ENCODE peak calls at places on chromosome 11, in seven cellular contexts. N is CD4-positive, alpha-beta T cell; J is activated CD8-positive, alpha-beta memory T cell treated with anti-CD3 and anti-CD28 coated beads, Interleukin-2, amount 50 U/mL, for 48 hours; Z is small intestine; H is endodermal cell; F is astrocyte of the spinal cord; Q is fibroblast of lung. B is an unnamed sample.

GRCh38 chr11:123775274-123775673 is 21.0 kb upstream of the OR6X1 start:
- DNase-seq in N (no peak), J (no peak), Z (no peak), H (peak; percentile 81), F (no peak), Q (no peak), B (no peak)

GRCh38 chr11:13054278-13054677 is 45.2 kb downstream of the RASSF10 start:
- DNase-seq in N (no peak), J (no peak), Z (no peak), H (no peak), F (no peak), Q (no peak), B (no peak)

GRCh38 chr11:12657981-12658380 is 16.2 kb upstream of the TEAD1 start:
- DNase-seq in N (no peak), J (no peak), Z (no peak), H (no peak), F (no peak), Q (no peak), B (no peak)

GRCh38 chr11:33040862-33041453 is 1.6 kb downstream of the TCP11L1 start:
- DNase-seq in N (no peak), J (no peak), Z (no peak), H (no peak), F (no peak), Q (no peak), B (no peak)

GRCh38 chr11:60753309-60753708 is 3.4 kb upstream of the MS4A15 start:
- DNase-seq in N (no peak), J (no peak), Z (peak; percentile 37), H (no peak), F (no peak), Q (no peak), B (no peak)

GRCh38 chr11:11568651-11569229 is 53.1 kb downstream of the GALNT18 start:
- DNase-seq in N (no peak), J (no peak), Z (no peak), H (no peak), F (no peak), Q (no peak), B (no peak)

GRCh38 chr11:64743591-64744543 is at the start of gene RASGRP2:
- DNase-seq in N (peak; percentile 83), J (peak; percentile 95), Z (peak; percentile 35), H (peak; percentile 95), F (no peak), Q (no peak), B (no peak)

GRCh38 chr11:65427691-65428577 is 5.3 kb downstream of the NEAT1 start:
- DNase-seq in N (no peak), J (peak; percentile 68), Z (peak; percentile 65), H (peak; percentile 68), F (peak; percentile 67), Q (peak; percentile 78), B (no peak)

GRCh38 chr11:33987975-33988580 is 63.5 kb upstream of the CAPRIN1 start:
- DNase-seq in N (peak; percentile 56), J (peak; percentile 84), Z (peak; percentile 66), H (peak; percentile 87), F (peak; percentile 82), Q (peak; percentile 90), B (peak; percentile 50)

GRCh38 chr11:24820541-24820940 is 323.7 kb downstream of the LUZP2 start:
- DNase-seq in N (no peak), J (no peak), Z (no peak), H (no peak), F (no peak), Q (peak; percentile 58), B (no peak)

GRCh38 chr11:19311306-19312030 is 70.7 kb upstream of the E2F8 start:
- DNase-seq in N (no peak), J (peak; percentile 80), Z (peak; percentile 60), H (peak; percentile 93), F (peak; percentile 47), Q (peak; percentile 63), B (peak; percentile 71)

GRCh38 chr11:15095736-15096228 is 18.9 kb upstream of the INSC start:
- DNase-seq in N (no peak), J (no peak), Z (no peak), H (no peak), F (no peak), Q (no peak), B (no peak)

GRCh38 chr11:122193457-122193856 is 77.4 kb upstream of the BLID start:
- DNase-seq in N (no peak), J (no peak), Z (no peak), H (no peak), F (no peak), Q (no peak), B (no peak)

GRCh38 chr11:120985718-120986569 is 38.0 kb upstream of the TBCEL start:
- DNase-seq in N (peak; percentile 12), J (peak; percentile 59), Z (peak; percentile 62), H (peak; percentile 87), F (peak; percentile 20), Q (peak; percentile 54), B (no peak)

GRCh38 chr11:561148-562003 is 606 bp downstream of the RASSF7 start:
- DNase-seq in N (no peak), J (no peak), Z (peak; percentile 98), H (peak; percentile 75), F (no peak), Q (no peak), B (no peak)

GRCh38 chr11:15667127-15667725 is 552.5 kb downstream of the INSC start:
- DNase-seq in N (no peak), J (no peak), Z (no peak), H (peak; percentile 10), F (no peak), Q (peak; percentile 31), B (no peak)

GRCh38 chr11:12434255-12434654 is 56.9 kb downstream of the PARVA start:
- DNase-seq in N (no peak), J (no peak), Z (no peak), H (no peak), F (no peak), Q (peak; percentile 43), B (no peak)

GRCh38 chr11:22130462-22131053 is 62.3 kb upstream of the ANO5 start:
- DNase-seq in N (no peak), J (no peak), Z (peak; percentile 12), H (no peak), F (no peak), Q (no peak), B (no peak)

GRCh38 chr11:124070906-124071621 is 29.9 kb upstream of the OR10G7 start:
- DNase-seq in N (peak; percentile 52), J (peak; percentile 81), Z (peak; percentile 70), H (peak; percentile 92), F (peak; percentile 86), Q (peak; percentile 87), B (peak; percentile 52)

GRCh38 chr11:128247235-128247594 is 340.1 kb downstream of the ETS1 start:
- DNase-seq in N (no peak), J (no peak), Z (no peak), H (no peak), F (no peak), Q (no peak), B (no peak)

GRCh38 chr11:6229911-6230310 is 4.5 kb downstream of the FHIP1B start:
- DNase-seq in N (no peak), J (no peak), Z (peak; percentile 95), H (no peak), F (no peak), Q (no peak), B (no peak)

GRCh38 chr11:119626197-119626909 is 102.6 kb downstream of the NECTIN1 start:
- DNase-seq in N (no peak), J (no peak), Z (no peak), H (no peak), F (no peak), Q (no peak), B (no peak)

GRCh38 chr11:57792870-57793269 is 31.3 kb downstream of the CTNND1 start:
- DNase-seq in N (no peak), J (no peak), Z (peak; percentile 68), H (no peak), F (no peak), Q (no peak), B (no peak)

GRCh38 chr11:110896358-110896757 is 184.1 kb upstream of the ARHGAP20 start:
- DNase-seq in N (no peak), J (no peak), Z (no peak), H (no peak), F (peak; percentile 84), Q (peak; percentile 86), B (no peak)

GRCh38 chr11:19673924-19674390 is 38.7 kb upstream of the NAV2 start:
- DNase-seq in N (no peak), J (no peak), Z (peak; percentile 28), H (peak; percentile 71), F (peak; percentile 33), Q (peak; percentile 39), B (no peak)

GRCh38 chr11:117478926-117479325 is 151.3 kb downstream of the CEP164 start:
- DNase-seq in N (no peak), J (no peak), Z (no peak), H (no peak), F (peak; percentile 3), Q (no peak), B (peak; percentile 41)

GRCh38 chr11:65574147-65574962 is 1.5 kb upstream of the EHBP1L1 start:
- DNase-seq in N (peak; percentile 72), J (peak; percentile 95), Z (peak; percentile 76), H (peak; percentile 97), F (peak; percentile 97), Q (peak; percentile 95), B (peak; percentile 64)

GRCh38 chr11:16239130-16240105 is 116.9 kb downstream of the SOX6 start:
- DNase-seq in N (no peak), J (no peak), Z (no peak), H (no peak), F (no peak), Q (peak; percentile 36), B (no peak)

GRCh38 chr11:118870396-118871343 is 13.0 kb upstream of the CXCR5 start:
- DNase-seq in N (no peak), J (peak; percentile 84), Z (no peak), H (peak; percentile 69), F (no peak), Q (peak; percentile 50), B (peak; percentile 79)

GRCh38 chr11:17976651-17977050 is 36.2 kb downstream of the SERGEF start:
- DNase-seq in N (no peak), J (no peak), Z (no peak), H (no peak), F (no peak), Q (no peak), B (no peak)

GRCh38 chr11:17768547-17768946 is 34.0 kb downstream of the KCNC1 start:
- DNase-seq in N (no peak), J (no peak), Z (no peak), H (no peak), F (no peak), Q (no peak), B (no peak)

GRCh38 chr11:3866206-3866605 is 10.7 kb downstream of the STIM1 start:
- DNase-seq in N (no peak), J (no peak), Z (peak; percentile 74), H (no peak), F (no peak), Q (no peak), B (no peak)

GRCh38 chr11:59135648-59136461 is 6.8 kb upstream of the FAM111A start:
- DNase-seq in N (peak; percentile 80), J (peak; percentile 96), Z (peak; percentile 71), H (peak; percentile 96), F (peak; percentile 76), Q (peak; percentile 73), B (peak; percentile 77)

GRCh38 chr11:125282596-125282914 is 118.0 kb downstream of the PKNOX2 start:
- DNase-seq in N (no peak), J (no peak), Z (no peak), H (no peak), F (no peak), Q (no peak), B (no peak)